ENCODE peak calls at places on chromosomes 7 and 10, in four cellular contexts. Q is osteoblast; N is stomach; S is CD8-positive, alpha-beta T cell. J is an unnamed sample. For H3K4me1 and H3K27me3, the result is how much of the 10 kb centered on the place peaks cover.

GRCh38 chr7:1364068-1364905 is 95.0 kb downstream of the MICALL2 start:
- DNase-seq in Q (peak), N (no peak), S (no peak), J (no peak)

GRCh38 chr10:3173173-3173878 is 744 bp upstream of the PITRM1 start:
- DNase-seq in Q (no peak), N (peak), S (no peak), J (no peak)

GRCh38 chr7:20508109-20508508 is 107.4 kb upstream of the ABCB5 start:
- DNase-seq in Q (no peak), N (no peak), S (no peak), J (no peak)

GRCh38 chr10:132835848-132836233 is 49.9 kb upstream of the NKX6-2 start:
- DNase-seq in Q (no peak), N (no peak), S (no peak), J (no peak)

GRCh38 chr7:94313926-94314325 is 80.8 kb upstream of the COL1A2 start:
- DNase-seq in Q (no peak), N (no peak), S (no peak), J (peak)

GRCh38 chr7:29957921-29958320 is 31.7 kb downstream of the SCRN1 start:
- DNase-seq in Q (no peak), N (no peak), S (no peak), J (no peak)

GRCh38 chr7:112596260-112596659 is 115.5 kb downstream of the LSMEM1 start:
- DNase-seq in Q (peak), N (no peak), S (no peak), J (no peak)

GRCh38 chr7:73451780-73452398 is 18.3 kb downstream of the FZD9 start:
- DNase-seq in Q (peak), N (no peak), S (peak), J (peak)

GRCh38 chr7:157938211-157938610 is 601.4 kb downstream of the DNAJB6 start:
- DNase-seq in Q (no peak), N (no peak), S (no peak), J (no peak)

GRCh38 chr10:3786295-3786981 is 1.4 kb upstream of the KLF6 start:
- DNase-seq in Q (peak), N (no peak), S (no peak), J (peak)

GRCh38 chr7:150401861-150402631 is 22.9 kb downstream of the ZNF775 start:
- DNase-seq in Q (peak), N (no peak), S (no peak), J (no peak)

DNA sequence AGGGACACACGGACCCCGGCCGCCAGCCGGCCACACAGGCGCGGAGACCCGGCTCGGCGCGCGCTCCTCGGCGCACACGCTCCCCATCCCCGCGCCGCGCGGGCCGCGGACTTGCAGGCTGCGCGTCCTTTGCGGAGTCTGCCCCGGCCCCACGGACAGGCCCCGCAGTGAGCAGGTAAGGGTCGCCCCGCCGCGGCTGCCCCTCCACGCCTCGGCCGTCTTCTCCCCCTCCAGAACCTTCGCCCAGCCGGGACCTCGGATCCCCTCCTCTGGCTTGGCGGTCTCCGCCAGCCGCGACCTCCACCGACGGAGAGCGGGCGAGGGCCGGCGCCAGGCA is 364 bp downstream of the ADCYAP1R1 start:
- DNase-seq in Q (peak), N (no peak), S (no peak), J (no peak)
- H3K4me1 ChIP-seq in Q (under half), N (under half), S (under half), J (under half)

GRCh38 chr10:16856567-16856966 is 39.3 kb upstream of the RSU1 start:
- DNase-seq in Q (no peak), N (no peak), S (no peak), J (no peak)

GRCh38 chr10:16853809-16854208 is 36.6 kb upstream of the RSU1 start:
- DNase-seq in Q (no peak), N (no peak), S (no peak), J (no peak)

GRCh38 chr10:16856092-16856491 is 38.9 kb upstream of the RSU1 start:
- DNase-seq in Q (no peak), N (no peak), S (no peak), J (no peak)

GRCh38 chr10:16854623-16855022 is 37.4 kb upstream of the RSU1 start:
- DNase-seq in Q (no peak), N (no peak), S (no peak), J (peak)

DNA sequence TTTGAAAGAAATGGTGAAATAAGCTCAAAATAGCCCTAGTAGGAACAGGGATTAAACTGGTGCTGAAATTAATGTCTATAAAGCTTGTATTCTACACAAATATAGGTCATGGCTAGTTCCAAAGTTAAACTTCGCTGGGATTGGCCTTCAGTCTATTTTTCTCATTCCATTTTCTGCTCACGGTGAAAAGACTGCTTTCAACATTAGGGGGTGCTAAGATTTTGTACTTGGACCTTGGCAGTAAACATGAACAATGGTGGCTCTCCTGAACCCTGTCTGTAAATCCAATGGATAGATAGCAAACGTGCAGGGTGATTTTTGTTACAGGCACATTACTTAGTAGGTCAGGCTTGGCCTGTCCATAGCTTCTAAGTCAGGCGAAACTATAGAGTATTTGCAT is 36.0 kb upstream of the RSU1 start:
- DNase-seq in Q (peak), N (no peak), S (no peak), J (peak)
- TF ChIP-seq CTCF in Q (peak), N (no peak), S (no peak), J (peak)

GRCh38 chr7:97022451-97023306 is 2.0 kb downstream of the DLX5 start:
- DNase-seq in Q (peak), N (no peak), S (no peak), J (no peak)

GRCh38 chr7:97019710-97020109 is 4.9 kb downstream of the DLX5 start:
- DNase-seq in Q (no peak), N (no peak), S (no peak), J (no peak)

GRCh38 chr7:97020601-97021442 is 3.8 kb downstream of the DLX5 start:
- DNase-seq in Q (peak), N (no peak), S (no peak), J (no peak)

GRCh38 chr7:97018775-97019535 is 5.7 kb downstream of the DLX5 start:
- DNase-seq in Q (no peak), N (no peak), S (no peak), J (no peak)

GRCh38 chr7:97021443-97022261 is 3.0 kb downstream of the DLX5 start:
- DNase-seq in Q (peak), N (no peak), S (no peak), J (peak)
- H3K27me3 ChIP-seq in Q (under half), N (half or more), S (half or more), J (half or more)

GRCh38 chr7:2405601-2406345 is 2.4 kb downstream of the CHST12 start:
- DNase-seq in Q (peak), N (no peak), S (peak), J (no peak)
- H3K4me1 ChIP-seq in Q (under half), N (half or more), S (half or more), J (under half)

DNA sequence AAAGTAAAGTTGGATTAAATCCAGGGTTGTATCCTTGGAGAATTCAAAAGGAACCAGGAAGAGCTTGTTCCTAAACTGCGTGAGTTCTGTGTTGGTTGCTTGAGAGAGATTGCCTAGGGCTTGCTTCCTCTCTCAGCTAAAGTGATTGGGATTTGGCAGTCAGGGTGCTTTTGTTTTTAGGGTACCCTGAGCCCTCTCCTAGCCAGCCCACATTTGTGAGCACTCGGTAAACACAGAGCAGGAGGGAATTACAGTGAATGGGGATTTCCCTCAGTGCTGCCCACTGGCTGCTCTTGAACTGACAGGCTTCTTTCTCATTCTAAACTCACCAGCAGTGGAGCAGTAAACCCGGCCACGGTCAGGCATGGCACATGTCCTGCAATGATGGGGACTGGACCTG is 146.9 kb downstream of the TPST1 start:
- DNase-seq in Q (no peak), N (no peak), S (no peak), J (no peak)
- TF ChIP-seq CTCF in Q (peak), N (no peak), S (no peak), J (no peak)

GRCh38 chr10:71520042-71520441 is 123.3 kb downstream of the CDH23 start:
- DNase-seq in Q (peak), N (no peak), S (no peak), J (peak)

GRCh38 chr10:71521504-71522290 is 125.0 kb downstream of the CDH23 start:
- DNase-seq in Q (peak), N (no peak), S (no peak), J (no peak)

GRCh38 chr10:71525102-71525501 is 128.4 kb downstream of the CDH23 start:
- DNase-seq in Q (no peak), N (no peak), S (no peak), J (no peak)

GRCh38 chr10:71523756-71524155 is 127.0 kb downstream of the CDH23 start:
- DNase-seq in Q (peak), N (no peak), S (no peak), J (no peak)

DNA sequence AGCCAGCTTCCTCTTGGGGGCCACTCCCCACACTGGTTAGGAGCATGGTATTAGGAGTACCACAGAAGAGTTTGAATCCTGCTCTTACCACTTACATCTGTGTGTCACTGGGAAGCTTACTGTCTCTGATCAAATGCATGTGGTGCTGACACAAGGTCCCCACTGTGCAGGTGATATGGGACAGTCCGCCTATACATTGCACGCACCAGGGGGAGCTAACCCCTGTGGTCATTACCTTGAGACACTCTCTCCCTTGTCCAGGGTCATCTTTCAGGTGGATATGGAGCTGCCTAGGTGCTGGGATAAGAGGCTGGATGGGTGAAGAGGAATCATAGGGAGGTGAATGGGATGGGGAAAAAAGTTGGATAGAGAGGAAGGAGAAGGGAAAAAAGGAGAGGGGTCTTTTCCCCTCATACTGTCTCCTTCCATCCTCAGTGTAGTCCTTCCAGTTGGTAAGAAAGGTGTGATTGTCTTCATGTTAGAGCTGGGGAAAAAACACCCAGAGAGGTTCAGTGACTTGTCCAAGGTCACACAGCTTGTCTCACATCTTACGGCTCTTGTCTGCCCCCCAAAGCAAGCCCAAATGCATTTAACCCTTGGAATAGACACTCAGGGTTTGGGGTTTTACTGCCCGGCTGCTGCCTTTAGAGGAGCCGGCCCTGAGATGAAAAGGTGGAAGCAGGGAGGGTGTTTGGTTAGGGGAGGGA is 125.9 kb downstream of the CDH23 start:
- DNase-seq in Q (no peak), N (no peak), S (no peak), J (no peak)
- H3K27me3 ChIP-seq in Q (under half), N (under half), S (under half), J (under half)

DNA sequence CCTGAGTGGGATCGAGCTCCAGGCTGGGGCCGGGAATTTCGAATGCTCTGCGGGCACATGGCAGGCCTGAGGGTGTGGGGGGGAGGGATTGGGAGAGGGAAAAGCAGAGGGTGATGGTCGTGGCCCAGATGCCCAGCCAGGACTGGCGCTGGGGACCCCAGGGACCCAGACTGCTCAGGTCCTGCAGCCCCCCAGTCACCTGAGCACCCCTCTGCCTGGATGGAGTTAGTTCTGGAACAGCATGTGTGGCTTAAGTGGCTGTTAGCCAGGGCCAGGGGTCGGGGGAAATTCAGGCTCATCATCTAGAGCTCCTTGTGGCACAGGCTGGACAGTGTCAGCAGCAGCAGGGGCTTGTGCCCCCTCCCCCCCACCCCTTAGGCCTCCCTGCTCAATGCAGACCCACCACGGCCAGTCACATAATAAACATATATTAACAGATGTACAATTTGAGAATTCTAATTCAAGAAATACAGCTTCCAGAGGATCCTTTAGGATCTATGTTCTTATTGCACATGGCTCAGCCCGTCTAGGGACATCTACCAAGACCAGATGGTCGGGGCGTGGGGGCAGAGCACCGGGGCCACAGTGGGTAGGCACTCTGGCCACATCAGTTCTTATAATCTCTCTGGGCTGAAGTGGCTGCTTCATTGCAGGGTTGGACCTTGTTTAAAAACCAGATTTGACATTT is 22.2 kb downstream of the DNAJB12 start:
- DNase-seq in Q (no peak), N (no peak), S (no peak), J (no peak)
- H3K4me1 ChIP-seq in Q (under half), N (half or more), S (half or more), J (half or more)

J was measured in cardiac muscle cell.